ENCODE peak calls at places on chromosome 4, in seven cellular contexts. S is PC-3, V is AG10803, Y is RWPE2, G is H9, U is Panc1, N is K562. I is an unnamed sample.

GRCh38 chr4:15704145-15704544 is 1.3 kb downstream of the BST1 start:
- DNase-seq in S (no peak), V (no peak), Y (no peak), G (no peak), U (no peak), N (no peak), I (no peak)

GRCh38 chr4:144310535-144310934 is 170.0 kb upstream of the GYPA start:
- DNase-seq in S (no peak), V (no peak), Y (no peak), G (no peak), U (no peak), N (no peak), I (no peak)

GRCh38 chr4:77629885-77630284 is 24.3 kb downstream of the CXCL13 start:
- DNase-seq in S (no peak), V (no peak), Y (no peak), G (no peak), U (no peak), N (no peak), I (no peak)

GRCh38 chr4:82401600-82401999 is 27.8 kb upstream of the HNRNPD start:
- DNase-seq in S (peak), V (no peak), Y (no peak), G (no peak), U (no peak), N (no peak), I (no peak)

GRCh38 chr4:138263438-138263837 is 21.3 kb upstream of the SLC7A11 start:
- DNase-seq in S (no peak), V (peak), Y (no peak), G (no peak), U (no peak), N (no peak), I (no peak)

GRCh38 chr4:73904491-73904890 is 35.3 kb downstream of the CXCL1 start:
- DNase-seq in S (peak), V (peak), Y (no peak), G (no peak), U (no peak), N (peak), I (no peak)

GRCh38 chr4:84024405-84024804 is 474.7 kb downstream of the NKX6-1 start:
- DNase-seq in S (no peak), V (no peak), Y (no peak), G (no peak), U (no peak), N (no peak), I (no peak)

GRCh38 chr4:3563403-3563802 is 31.2 kb upstream of the LRPAP1 start:
- DNase-seq in S (no peak), V (no peak), Y (no peak), G (no peak), U (no peak), N (no peak), I (no peak)

GRCh38 chr4:2426711-2427275 is 8.0 kb downstream of the CFAP99 start:
- DNase-seq in S (no peak), V (no peak), Y (peak), G (no peak), U (no peak), N (no peak), I (no peak)

GRCh38 chr4:28167411-28167810 is 1306.8 kb downstream of the STIM2 start:
- DNase-seq in S (peak), V (no peak), Y (peak), G (no peak), U (no peak), N (no peak), I (no peak)

GRCh38 chr4:48604527-48604926 is 114.5 kb downstream of the ZAR1 start:
- DNase-seq in S (no peak), V (no peak), Y (no peak), G (no peak), U (no peak), N (no peak), I (no peak)

GRCh38 chr4:151690884-151691283 is 69.9 kb downstream of the GATB start:
- DNase-seq in S (no peak), V (peak), Y (no peak), G (no peak), U (no peak), N (no peak), I (no peak)

GRCh38 chr4:128711361-128711760 is 98.1 kb upstream of the JADE1 start:
- DNase-seq in S (no peak), V (no peak), Y (no peak), G (no peak), U (no peak), N (no peak), I (no peak)

GRCh38 chr4:87006531-87007344 is 71.9 kb downstream of the AFF1 start:
- DNase-seq in S (peak), V (peak), Y (peak), G (peak), U (peak), N (peak), I (peak)
- TF ChIP-seq CTCF in S (no peak), V (peak), Y (peak), G (peak), U (peak), N (peak), I (no peak)

GRCh38 chr4:6495296-6495590 is 22.8 kb upstream of the PPP2R2C start:
- DNase-seq in S (no peak), V (no peak), Y (no peak), G (peak), U (no peak), N (no peak), I (no peak)

GRCh38 chr4:6493668-6494304 is 21.4 kb upstream of the PPP2R2C start:
- DNase-seq in S (peak), V (peak), Y (no peak), G (peak), U (no peak), N (no peak), I (no peak)

GRCh38 chr4:6497796-6498195 is 25.4 kb upstream of the PPP2R2C start:
- DNase-seq in S (no peak), V (no peak), Y (no peak), G (no peak), U (no peak), N (no peak), I (no peak)

GRCh38 chr4:6494431-6495295 is 22.2 kb upstream of the PPP2R2C start:
- DNase-seq in S (no peak), V (no peak), Y (no peak), G (peak), U (no peak), N (no peak), I (no peak)

GRCh38 chr4:6495736-6496135 is 23.3 kb upstream of the PPP2R2C start:
- DNase-seq in S (no peak), V (no peak), Y (no peak), G (no peak), U (no peak), N (no peak), I (no peak)
- TF ChIP-seq CTCF in S (no peak), V (no peak), Y (no peak), G (no peak), U (no peak), N (no peak), I (no peak)

DNA sequence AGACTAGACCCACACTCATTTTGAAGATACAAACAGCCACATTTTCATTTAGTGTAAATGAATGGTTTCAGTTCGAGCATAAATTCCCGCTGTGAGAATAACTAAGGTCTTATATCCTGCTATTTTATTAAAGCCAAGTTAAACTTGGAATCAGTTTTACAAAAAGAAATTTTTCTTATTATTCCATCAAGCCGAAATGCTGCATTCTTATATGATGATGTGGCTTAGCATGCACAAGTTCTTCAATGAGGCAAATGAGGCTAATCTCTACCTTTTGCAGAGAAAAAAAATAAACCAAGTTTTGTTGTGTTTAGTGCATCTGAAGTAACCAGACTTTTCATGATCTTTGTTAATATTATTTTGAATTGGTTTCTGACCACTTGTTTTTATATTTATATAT is 953.9 kb upstream of the PCDH10 start:
- DNase-seq in S (no peak), V (no peak), Y (no peak), G (no peak), U (no peak), N (no peak), I (no peak)
- TF ChIP-seq CTCF in S (no peak), V (no peak), Y (no peak), G (no peak), U (no peak), N (no peak), I (no peak)

DNA sequence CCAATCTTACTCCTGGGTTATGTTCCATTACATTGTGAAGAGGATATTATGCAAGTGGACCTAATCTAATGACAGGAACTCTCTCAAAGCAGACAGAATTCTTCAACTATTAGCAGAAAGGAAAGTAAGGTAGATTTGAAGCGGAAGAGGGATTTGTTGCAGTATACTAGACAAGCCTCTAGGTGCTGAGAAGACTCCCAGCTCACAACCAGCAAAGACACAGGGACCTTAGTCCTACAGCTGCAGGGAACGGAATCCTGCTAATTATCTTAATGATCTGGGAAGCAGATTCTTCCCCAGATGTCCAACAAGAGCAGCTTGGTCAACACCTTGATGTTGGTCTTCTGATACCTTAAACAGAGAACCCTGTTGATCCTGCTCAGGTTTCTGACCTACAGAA is 73.6 kb downstream of the STK32B start:
- DNase-seq in S (no peak), V (no peak), Y (no peak), G (no peak), U (no peak), N (no peak), I (no peak)
- TF ChIP-seq CTCF in S (no peak), V (no peak), Y (no peak), G (peak), U (no peak), N (no peak), I (peak)